ENCODE peak calls at places on chromosomes 2 and 18, in eight cellular contexts. One of them, this sample, is unnamed.

GRCh38 chr2:186977433-186978045 is 128.6 kb upstream of the ZSWIM2 start:
- DNase-seq in substantia nigra: no peak
- DNase-seq in activated CD4-positive, alpha-beta T cell treated with anti-CD3 and anti-CD28 coated beads for 4 hours: no peak
- DNase-seq in Daoy: no peak
- DNase-seq in cardiac muscle cell: no peak
- DNase-seq in AG04450: no peak
- DNase-seq in stomach: no peak
- DNase-seq in endodermal cell: no peak
- DNase-seq in this sample: no peak

GRCh38 chr2:11679491-11680130 is 9.6 kb upstream of the NTSR2 start:
- DNase-seq in activated CD4-positive, alpha-beta T cell treated with anti-CD3 and anti-CD28 coated beads for 4 hours: no peak
- DNase-seq in cardiac muscle cell: no peak
- DNase-seq in Daoy: no peak
- DNase-seq in AG04450: no peak
- DNase-seq in substantia nigra: no peak
- DNase-seq in endodermal cell: peak; percentile 49
- DNase-seq in stomach: peak; percentile 24
- DNase-seq in this sample: no peak

GRCh38 chr2:197024206-197024605 is 97.7 kb upstream of the PGAP1 start:
- DNase-seq in stomach: no peak
- DNase-seq in activated CD4-positive, alpha-beta T cell treated with anti-CD3 and anti-CD28 coated beads for 4 hours: no peak
- DNase-seq in Daoy: no peak
- DNase-seq in AG04450: no peak
- DNase-seq in cardiac muscle cell: no peak
- DNase-seq in substantia nigra: no peak
- DNase-seq in endodermal cell: no peak
- DNase-seq in this sample: no peak

GRCh38 chr2:36618381-36618780 is 20.4 kb upstream of the FEZ2 start:
- DNase-seq in substantia nigra: peak; percentile 11
- DNase-seq in AG04450: peak; percentile 30
- DNase-seq in endodermal cell: peak; percentile 90
- DNase-seq in cardiac muscle cell: peak; percentile 79
- DNase-seq in Daoy: peak; percentile 82
- DNase-seq in stomach: no peak
- DNase-seq in activated CD4-positive, alpha-beta T cell treated with anti-CD3 and anti-CD28 coated beads for 4 hours: no peak
- DNase-seq in this sample: no peak

GRCh38 chr18:23703057-23703986 is 14.1 kb downstream of the LAMA3 start:
- DNase-seq in endodermal cell: no peak
- DNase-seq in stomach: no peak
- DNase-seq in activated CD4-positive, alpha-beta T cell treated with anti-CD3 and anti-CD28 coated beads for 4 hours: peak; percentile 14
- DNase-seq in substantia nigra: no peak
- DNase-seq in cardiac muscle cell: peak; percentile 83
- DNase-seq in Daoy: peak; percentile 53
- DNase-seq in AG04450: peak; percentile 55
- DNase-seq in this sample: no peak

GRCh38 chr2:96250188-96250587 is 15.6 kb downstream of the TMEM127 start:
- DNase-seq in AG04450: no peak
- DNase-seq in Daoy: no peak
- DNase-seq in activated CD4-positive, alpha-beta T cell treated with anti-CD3 and anti-CD28 coated beads for 4 hours: no peak
- DNase-seq in substantia nigra: no peak
- DNase-seq in cardiac muscle cell: no peak
- DNase-seq in stomach: no peak
- DNase-seq in endodermal cell: no peak
- DNase-seq in this sample: no peak

GRCh38 chr2:239441261-239441701 is 40.5 kb upstream of the HDAC4 start:
- DNase-seq in cardiac muscle cell: no peak
- DNase-seq in Daoy: no peak
- DNase-seq in substantia nigra: no peak
- DNase-seq in stomach: no peak
- DNase-seq in AG04450: no peak
- DNase-seq in activated CD4-positive, alpha-beta T cell treated with anti-CD3 and anti-CD28 coated beads for 4 hours: no peak
- DNase-seq in endodermal cell: no peak
- DNase-seq in this sample: no peak

GRCh38 chr18:21489119-21489750 is 111.3 kb downstream of the ESCO1 start:
- DNase-seq in substantia nigra: peak; percentile 6
- DNase-seq in endodermal cell: peak; percentile 84
- DNase-seq in stomach: peak; percentile 45
- DNase-seq in AG04450: peak; percentile 13
- DNase-seq in cardiac muscle cell: peak; percentile 77
- DNase-seq in Daoy: peak; percentile 41
- DNase-seq in activated CD4-positive, alpha-beta T cell treated with anti-CD3 and anti-CD28 coated beads for 4 hours: no peak
- DNase-seq in this sample: no peak

GRCh38 chr2:176189666-176190641 is 1.5 kb downstream of the HOXD1 start:
- DNase-seq in stomach: no peak
- DNase-seq in Daoy: no peak
- DNase-seq in endodermal cell: peak; percentile 71
- DNase-seq in activated CD4-positive, alpha-beta T cell treated with anti-CD3 and anti-CD28 coated beads for 4 hours: no peak
- DNase-seq in cardiac muscle cell: no peak
- DNase-seq in substantia nigra: no peak
- DNase-seq in AG04450: no peak
- DNase-seq in this sample: no peak

GRCh38 chr2:183021613-183022012 is 16.6 kb downstream of the NCKAP1 start:
- DNase-seq in Daoy: no peak
- DNase-seq in endodermal cell: no peak
- DNase-seq in cardiac muscle cell: no peak
- DNase-seq in AG04450: no peak
- DNase-seq in activated CD4-positive, alpha-beta T cell treated with anti-CD3 and anti-CD28 coated beads for 4 hours: no peak
- DNase-seq in stomach: no peak
- DNase-seq in substantia nigra: no peak
- DNase-seq in this sample: no peak

This sample was measured in activated T-cell treated with anti-CD3 and anti-CD28 coated beads, Interleukin-2, amount 50 U/mL, for 1 hour.